ENCODE peak calls at places on chromosome 1, in four cellular contexts. F is H1, K is K562, B is SK-N-SH. T is an unnamed sample.

GRCh38 chr1:30724175-30724574 is 790 bp upstream of the MATN1 start:
- DNase-seq in F (no peak), B (no peak), K (no peak), T (no peak)

GRCh38 chr1:35576061-35576765 is 3.1 kb downstream of the TFAP2E start:
- DNase-seq in K (no peak), F (no peak), B (no peak), T (no peak)

GRCh38 chr1:177706977-177707376 is 262.9 kb downstream of the SEC16B start:
- DNase-seq in F (no peak), B (no peak), K (no peak), T (no peak)

GRCh38 chr1:206693592-206693991 is 8.9 kb downstream of the MAPKAPK2 start:
- DNase-seq in B (no peak), F (no peak), K (no peak), T (no peak)

GRCh38 chr1:201266774-201267173 is 16.5 kb upstream of the PKP1 start:
- DNase-seq in B (no peak), F (no peak), K (no peak), T (no peak)

GRCh38 chr1:241396747-241397691 is 40.0 kb upstream of the RGS7 start:
- DNase-seq in B (no peak), F (no peak), K (no peak), T (no peak)

GRCh38 chr1:18883636-18884418 is 18.5 kb downstream of the ALDH4A1 start:
- DNase-seq in B (peak; percentile 86), F (peak; percentile 60), K (peak; percentile 82), T (no peak)

GRCh38 chr1:186967659-186968394 is 139.1 kb downstream of the PLA2G4A start:
- DNase-seq in K (no peak), F (no peak), B (no peak), T (no peak)

GRCh38 chr1:87129606-87130005 is 199.1 kb upstream of the LMO4 start:
- DNase-seq in B (no peak), K (no peak), F (no peak), T (no peak)

GRCh38 chr1:100308777-100309176 is 42.8 kb downstream of the RTCA start:
- DNase-seq in B (no peak), K (no peak), F (no peak), T (no peak)

GRCh38 chr1:178143730-178144343 is 49.9 kb downstream of the RASAL2 start:
- DNase-seq in K (no peak), F (no peak), B (no peak), T (no peak)

GRCh38 chr1:167225920-167226319 is 5.2 kb downstream of the POU2F1 start:
- DNase-seq in F (no peak), K (peak; percentile 28), B (no peak), T (no peak)

GRCh38 chr1:160168016-160168415 is 16.6 kb downstream of the ATP1A4 start:
- DNase-seq in F (no peak), B (no peak), K (no peak), T (no peak)

GRCh38 chr1:173043253-173043652 is 7.5 kb downstream of the TNFSF18 start:
- DNase-seq in F (no peak), K (no peak), B (no peak), T (no peak)

GRCh38 chr1:30179942-30180543 is 543.3 kb downstream of the MATN1 start:
- DNase-seq in F (no peak), K (no peak), B (peak; percentile 76), T (no peak)

GRCh38 chr1:221696045-221696444 is 45.8 kb downstream of the DUSP10 start:
- DNase-seq in F (no peak), B (no peak), K (no peak), T (no peak)

GRCh38 chr1:31955917-31956736 is 18.0 kb upstream of the PTP4A2 start:
- DNase-seq in K (peak; percentile 97), B (no peak), F (no peak), T (peak; percentile 96)

GRCh38 chr1:47894718-47895393 is 102.3 kb downstream of the TRABD2B start:
- DNase-seq in B (no peak), K (no peak), F (peak; percentile 19), T (no peak)

GRCh38 chr1:200916681-200917080 is 22.0 kb downstream of the INAVA start:
- DNase-seq in B (no peak), K (no peak), F (no peak), T (no peak)

GRCh38 chr1:18396247-18396646 is 84.5 kb upstream of the KLHDC7A start:
- DNase-seq in F (no peak), K (no peak), B (no peak), T (no peak)

GRCh38 chr1:228361314-228362140 is 45.1 kb downstream of the TRIM11 start:
- DNase-seq in F (no peak), B (no peak), K (no peak), T (no peak)

GRCh38 chr1:18299441-18300338 is 181.0 kb upstream of the KLHDC7A start:
- DNase-seq in B (peak; percentile 73), F (no peak), K (peak; percentile 47), T (no peak)

GRCh38 chr1:226821719-226822085 is 48.7 kb upstream of the PSEN2 start:
- DNase-seq in B (peak; percentile 52), F (no peak), K (no peak), T (no peak)

GRCh38 chr1:41811051-41811795 is 107.5 kb downstream of the HIVEP3 start:
- DNase-seq in B (no peak), F (no peak), K (no peak), T (no peak)

GRCh38 chr1:229310833-229311232 is 32.0 kb downstream of the CCSAP start:
- DNase-seq in B (no peak), F (no peak), K (no peak), T (no peak)

GRCh38 chr1:118911571-118911970 is 76.6 kb downstream of the TBX15 start:
- DNase-seq in B (no peak), K (no peak), F (no peak), T (no peak)

GRCh38 chr1:3068400-3069361 is at the start of gene PRDM16:
- DNase-seq in K (no peak), F (no peak), B (no peak), T (peak; percentile 9)

GRCh38 chr1:113912594-113913311 is 7.6 kb downstream of the DCLRE1B start:
- DNase-seq in F (no peak), B (no peak), K (peak; percentile 33), T (no peak)

GRCh38 chr1:109201123-109201703 is 12.5 kb upstream of the SARS1 start:
- DNase-seq in F (no peak), B (peak; percentile 56), K (peak; percentile 92), T (peak; percentile 35)

GRCh38 chr1:167093863-167094516 is at the start of gene STYXL2:
- DNase-seq in F (no peak), K (no peak), B (no peak), T (no peak)

GRCh38 chr1:114488739-114489138 is 22.3 kb downstream of the TRIM33 start:
- DNase-seq in K (no peak), B (no peak), F (no peak), T (no peak)

GRCh38 chr1:18575620-18576019 is 55.0 kb upstream of the PAX7 start:
- DNase-seq in F (peak; percentile 86), B (peak; percentile 80), K (peak; percentile 78), T (no peak)

DNA sequence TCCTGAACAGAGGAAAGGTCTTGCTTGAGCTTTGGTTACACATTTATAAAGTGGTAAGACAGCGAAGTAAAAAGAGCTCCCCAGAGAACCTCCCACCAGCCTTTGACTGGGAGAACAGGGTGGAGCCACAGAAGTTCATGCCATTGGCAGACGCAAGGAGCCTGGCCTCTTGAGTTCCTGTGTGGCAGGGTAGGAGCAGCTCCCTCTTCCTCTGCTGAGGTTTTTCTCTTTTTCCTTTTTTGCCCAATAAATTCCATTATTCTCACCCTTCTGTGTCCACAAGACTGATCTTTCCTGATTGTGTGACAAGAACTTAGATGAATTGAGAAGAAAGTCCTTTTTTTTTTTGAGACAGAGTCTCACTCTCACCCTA is 4.3 kb downstream of the THEM4 start:
- DNase-seq in F (no peak), B (no peak), K (peak; percentile 84), T (no peak)
- TF ChIP-seq GABPA in F (no peak), B (no peak), K (peak; percentile 67), T (no peak)

GRCh38 chr1:105872761-105873286 is 1183.7 kb upstream of the PRMT6 start:
- DNase-seq in K (no peak), B (no peak), F (no peak), T (no peak)

DNA sequence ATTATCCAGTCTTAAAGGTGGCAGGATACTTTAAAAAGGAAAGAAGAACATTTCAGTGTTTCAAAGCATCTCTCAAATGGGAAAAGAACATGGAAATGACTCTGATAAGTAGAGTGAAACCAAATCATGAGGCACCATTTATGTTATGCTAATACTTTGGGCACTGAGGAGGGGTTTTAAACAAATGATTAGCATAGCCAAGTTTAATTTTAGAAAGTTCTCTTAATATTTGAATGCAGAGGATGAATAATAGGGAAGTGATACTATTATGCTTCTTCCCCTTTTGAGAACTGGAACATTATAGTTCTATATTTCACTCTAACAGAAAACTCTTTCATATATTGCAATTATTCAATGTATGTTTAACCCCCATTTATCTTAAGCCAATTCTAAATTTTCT is 1181.9 kb upstream of the PRMT6 start:
- DNase-seq in B (no peak), F (no peak), K (no peak), T (no peak)
- H3K4me3 ChIP-seq in B (no peak overlapping the region), F (no peak overlapping the region), K (no peak overlapping the region), T (no peak overlapping the region)

GRCh38 chr1:22229374-22229773 is 86.5 kb upstream of the WNT4 start:
- DNase-seq in B (no peak), K (no peak), F (no peak), T (no peak)
- TF ChIP-seq GABPA in B (no peak), K (no peak), F (no peak), T (no peak)

GRCh38 chr1:246602194-246602593 is 35.9 kb downstream of the CNST start:
- DNase-seq in K (no peak), B (no peak), F (no peak), T (no peak)
- H3K4me3 ChIP-seq in K (no peak overlapping the region), B (no peak overlapping the region), F (no peak overlapping the region), T (no peak overlapping the region)

DNA sequence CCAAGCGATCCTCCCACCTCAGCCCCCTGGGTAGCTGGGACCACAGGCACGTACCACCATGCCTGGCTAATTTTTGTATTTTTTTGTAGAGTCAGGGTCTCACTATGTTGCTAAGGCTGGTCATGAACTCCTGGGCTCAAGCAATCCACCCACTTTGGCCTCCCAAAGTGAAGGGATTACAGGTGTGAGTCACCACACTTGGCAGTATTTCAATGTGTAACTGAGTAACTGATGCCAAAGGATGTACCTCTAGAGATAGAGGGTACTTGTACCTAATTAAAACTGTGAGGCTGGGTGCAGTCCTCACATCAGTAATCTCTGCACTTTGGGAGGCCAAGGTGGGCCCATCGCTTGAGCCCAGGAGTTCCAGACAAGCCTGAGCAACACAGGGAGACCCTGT is 258.7 kb upstream of the DMRTA2 start:
- DNase-seq in B (no peak), F (no peak), K (no peak), T (no peak)
- TF ChIP-seq GABPA in B (no peak), F (no peak), K (no peak), T (no peak)

GRCh38 chr1:117783586-117784396 is 145.6 kb downstream of the GDAP2 start:
- DNase-seq in F (no peak), B (peak; percentile 19), K (no peak), T (no peak)
- H3K4me3 ChIP-seq in F (no peak overlapping the region), B (no peak overlapping the region), K (no peak overlapping the region), T (no peak overlapping the region)

GRCh38 chr1:111221633-111222286 is 5.8 kb upstream of the CHI3L2 start:
- DNase-seq in K (peak; percentile 16), B (no peak), F (no peak), T (peak; percentile 93)
- TF ChIP-seq GABPA in K (no peak), B (no peak), F (no peak), T (no peak)

GRCh38 chr1:199307865-199308264 is 669.0 kb downstream of the PTPRC start:
- DNase-seq in B (no peak), K (no peak), F (no peak), T (no peak)
- H3K4me3 ChIP-seq in B (no peak overlapping the region), K (no peak overlapping the region), F (no peak overlapping the region), T (no peak overlapping the region)